ENCODE peak calls at places on chromosomes 11 and 22, in eight cellular contexts. Z is A549, F is uterus, D is RWPE1, Y is GM06990, W is GM20000, L is fibroblast of pulmonary artery, G is Calu3. Q is an unnamed sample.

GRCh38 chr22:30763815-30764686 is 69.4 kb downstream of the OSBP2 start:
- DNase-seq in W (peak), Z (peak), D (peak), F (peak), Y (no peak), G (peak), L (peak), Q (peak)

GRCh38 chr11:82810326-82810725 is 76.7 kb upstream of the FAM181B start:
- DNase-seq in Z (no peak), W (no peak), F (no peak), Y (no peak), L (no peak), D (no peak), G (no peak), Q (no peak)

GRCh38 chr11:73869234-73869949 is 7.3 kb downstream of the COA4 start:
- DNase-seq in F (no peak), W (no peak), G (no peak), Z (peak), L (no peak), D (no peak), Y (no peak), Q (no peak)

GRCh38 chr22:44438056-44438455 is 60.0 kb downstream of the RTL6 start:
- DNase-seq in Y (no peak), F (no peak), Z (no peak), D (no peak), L (no peak), W (no peak), G (no peak), Q (peak)

GRCh38 chr11:403021-403760 is 9.2 kb downstream of the PKP3 start:
- DNase-seq in D (no peak), G (no peak), F (no peak), W (no peak), Y (peak), Z (no peak), L (no peak), Q (no peak)

GRCh38 chr11:66443602-66444001 is 5.0 kb upstream of the MRPL11 start:
- DNase-seq in F (no peak), W (no peak), L (peak), G (no peak), Y (no peak), D (peak), Z (peak), Q (no peak)

GRCh38 chr22:44764373-44764772 is 12.0 kb downstream of the ARHGAP8 start:
- DNase-seq in D (no peak), Y (no peak), G (no peak), L (no peak), Z (no peak), F (no peak), W (no peak), Q (no peak)

GRCh38 chr11:30729187-30729713 is 143.1 kb upstream of the MPPED2 start:
- DNase-seq in G (no peak), L (no peak), F (no peak), W (no peak), D (no peak), Y (no peak), Z (no peak), Q (no peak)

GRCh38 chr22:23825246-23825905 is 13.4 kb downstream of the DERL3 start:
- DNase-seq in G (no peak), L (no peak), Y (no peak), W (no peak), F (no peak), D (no peak), Z (no peak), Q (no peak)

GRCh38 chr11:82046778-82047177 is 686.9 kb downstream of the FAM181B start:
- DNase-seq in Y (no peak), Z (no peak), D (no peak), W (no peak), F (no peak), L (peak), G (no peak), Q (no peak)

GRCh38 chr11:1749787-1750351 is 526 bp downstream of the IFITM10 start:
- DNase-seq in W (peak), D (peak), F (no peak), Z (no peak), Y (no peak), G (no peak), L (peak), Q (peak)

GRCh38 chr22:50535113-50535512 is 5.3 kb upstream of the TYMP start:
- DNase-seq in Z (no peak), L (no peak), Y (peak), W (no peak), D (no peak), F (no peak), G (no peak), Q (no peak)

GRCh38 chr22:24455751-24456426 is 28.5 kb downstream of the ADORA2A start:
- DNase-seq in Z (no peak), D (no peak), F (no peak), L (no peak), G (no peak), W (no peak), Y (no peak), Q (no peak)

GRCh38 chr22:49046546-49047305 is 780.9 kb downstream of the BRD1 start:
- DNase-seq in W (peak), L (no peak), F (peak), Y (no peak), G (peak), Z (peak), D (no peak), Q (peak)

GRCh38 chr11:93547028-93547427 is 3.8 kb upstream of the SMCO4 start:
- DNase-seq in F (no peak), W (no peak), Z (no peak), L (no peak), D (no peak), G (no peak), Y (no peak), Q (no peak)

GRCh38 chr11:350723-351255 is 18.5 kb upstream of the B4GALNT4 start:
- DNase-seq in F (peak), Y (peak), G (no peak), Z (no peak), D (no peak), L (no peak), W (no peak), Q (no peak)

GRCh38 chr11:125481531-125481930 is 14.5 kb downstream of the FEZ1 start:
- DNase-seq in D (no peak), L (no peak), Y (no peak), G (no peak), Z (no peak), F (no peak), W (no peak), Q (no peak)

GRCh38 chr11:133904818-133905515 is 51.8 kb downstream of the IGSF9B start:
- DNase-seq in Z (no peak), Y (no peak), L (no peak), D (no peak), G (no peak), F (no peak), W (no peak), Q (no peak)

GRCh38 chr22:31036671-31037550 is 44.2 kb upstream of the SMTN start:
- DNase-seq in Z (peak), W (no peak), G (peak), Y (no peak), F (peak), L (no peak), D (peak), Q (no peak)

GRCh38 chr22:44003776-44004460 is 20.2 kb upstream of the PARVB start:
- DNase-seq in W (no peak), D (no peak), Y (no peak), G (no peak), Z (no peak), L (no peak), F (no peak), Q (no peak)

GRCh38 chr22:23402275-23403151 is 177.6 kb downstream of the IGLL1 start:
- DNase-seq in W (peak), Y (peak), Z (peak), D (peak), F (no peak), L (peak), G (peak), Q (peak)

GRCh38 chr11:62757846-62758788 is 3.3 kb upstream of the POLR2G start:
- DNase-seq in W (no peak), F (no peak), G (no peak), D (no peak), L (no peak), Z (no peak), Y (no peak), Q (no peak)

GRCh38 chr11:120606116-120607010 is 94.8 kb downstream of the GRIK4 start:
- DNase-seq in Z (no peak), D (no peak), L (no peak), W (no peak), F (no peak), Y (no peak), G (no peak), Q (no peak)

GRCh38 chr22:42473484-42474193 is 41.4 kb upstream of the NFAM1 start:
- DNase-seq in L (peak), D (peak), G (peak), Z (peak), Y (no peak), F (no peak), W (peak), Q (peak)

GRCh38 chr11:115623021-115623451 is 118.8 kb upstream of the CADM1 start:
- DNase-seq in F (peak), L (peak), D (peak), G (no peak), W (no peak), Y (no peak), Z (peak), Q (no peak)

GRCh38 chr22:24325105-24325757 is 54.6 kb downstream of the SPECC1L start:
- DNase-seq in W (peak), L (peak), Y (peak), G (peak), F (no peak), Z (peak), D (peak), Q (peak)

DNA sequence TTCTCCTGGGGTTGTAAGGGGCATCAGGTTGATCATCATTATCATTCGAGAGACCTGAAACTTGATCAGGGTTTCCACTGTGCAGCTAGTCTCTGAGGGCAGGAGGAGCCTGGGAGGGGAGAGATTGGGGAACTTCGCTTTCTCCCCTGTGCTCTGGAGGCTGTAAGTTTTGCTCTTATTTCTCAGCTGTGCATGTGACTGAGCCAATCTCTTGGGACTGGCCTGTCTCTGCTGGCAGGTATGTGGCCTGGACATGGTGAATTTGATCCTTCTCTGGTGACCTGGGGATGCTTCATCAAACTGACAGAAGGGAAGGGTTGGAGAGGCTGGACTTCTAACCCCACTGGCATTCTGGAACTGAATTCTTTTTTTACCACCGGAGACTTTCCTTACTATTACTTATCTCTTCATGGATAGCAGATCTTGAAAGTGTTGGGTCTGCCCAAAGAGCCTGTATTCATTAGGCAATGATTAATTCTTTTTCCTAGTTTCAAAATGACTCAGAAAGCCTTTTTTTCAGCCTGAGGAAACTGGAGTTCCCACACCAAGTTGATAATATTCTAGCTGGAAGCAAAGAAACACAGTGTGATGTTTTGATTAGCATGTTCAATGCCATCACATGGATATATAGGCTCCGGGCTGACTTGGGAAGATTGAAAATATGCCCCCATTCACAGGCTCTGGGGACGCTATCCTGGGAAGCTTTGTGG is 36.5 kb downstream of the TSPAN18 start:
- DNase-seq in W (no peak), Y (no peak), Z (no peak), L (peak), D (no peak), G (no peak), F (peak), Q (no peak)
- TF ChIP-seq CTCF in W (no peak), Y (no peak), Z (no peak), L (no peak), D (no peak), G (no peak), F (no peak), Q (no peak)

DNA sequence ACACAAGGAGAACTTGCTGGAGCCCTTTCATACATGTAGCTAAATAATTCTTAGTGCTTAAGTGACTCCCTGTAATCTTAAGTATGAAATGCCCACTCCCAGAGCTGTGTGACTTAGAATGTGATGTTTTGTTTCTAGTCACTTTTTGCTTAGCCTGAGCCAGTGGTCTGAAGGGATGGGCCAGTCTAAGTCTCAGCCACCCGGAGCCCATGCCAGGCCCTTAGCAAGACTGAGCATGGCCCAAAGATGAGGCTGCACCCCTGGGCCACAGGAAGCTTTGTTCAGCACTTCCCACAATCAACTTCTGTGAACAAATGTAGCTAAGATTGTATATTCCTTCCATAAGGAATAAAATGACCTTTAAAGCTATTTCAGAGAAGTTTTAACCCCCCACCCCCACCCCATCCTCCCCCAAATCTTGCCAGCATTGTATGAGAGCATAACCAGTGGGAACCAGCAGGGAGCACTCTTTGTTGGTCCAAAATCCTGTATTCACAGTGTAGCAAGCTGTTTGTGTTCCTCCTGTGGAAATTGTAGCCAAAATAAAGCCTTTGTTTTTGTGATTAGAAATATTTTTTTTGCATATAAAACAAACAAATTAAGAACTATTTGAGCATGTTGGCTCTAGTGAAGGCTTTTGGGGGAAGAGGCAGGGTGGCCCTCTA is 73.8 kb upstream of the GAL start:
- DNase-seq in D (no peak), Z (peak), G (no peak), Y (no peak), F (no peak), L (peak), W (no peak), Q (no peak)
- TF ChIP-seq CTCF in D (no peak), Z (no peak), G (no peak), Y (no peak), F (no peak), L (peak), W (no peak), Q (no peak)

GRCh38 chr11:86713552-86713951 is 41.1 kb upstream of the ME3 start:
- DNase-seq in D (no peak), L (no peak), Z (no peak), Y (no peak), F (no peak), W (no peak), G (no peak), Q (no peak)

GRCh38 chr11:86717817-86718501 is 45.5 kb upstream of the ME3 start:
- DNase-seq in Z (peak), L (no peak), W (no peak), F (no peak), G (no peak), Y (no peak), D (no peak), Q (no peak)

GRCh38 chr11:86718999-86719398 is 46.6 kb upstream of the ME3 start:
- DNase-seq in F (no peak), W (no peak), L (no peak), Z (no peak), D (no peak), G (no peak), Y (no peak), Q (no peak)

GRCh38 chr11:86718553-86718952 is 46.1 kb upstream of the ME3 start:
- DNase-seq in Y (no peak), W (no peak), D (no peak), Z (no peak), L (no peak), G (no peak), F (no peak), Q (no peak)

GRCh38 chr11:86715611-86716010 is 43.2 kb upstream of the ME3 start:
- DNase-seq in Z (no peak), Y (no peak), G (no peak), D (no peak), W (no peak), F (no peak), L (no peak), Q (no peak)
- TF ChIP-seq CTCF in Z (no peak), Y (no peak), G (no peak), D (no peak), W (no peak), F (no peak), L (no peak), Q (no peak)

GRCh38 chr11:108871152-108871551 is 206.3 kb downstream of the DDX10 start:
- DNase-seq in F (peak), L (peak), Y (no peak), W (peak), Z (peak), G (peak), D (no peak), Q (peak)
- TF ChIP-seq CTCF in F (peak), L (peak), Y (peak), W (no peak), Z (peak), G (no peak), D (peak), Q (peak)

GRCh38 chr11:131217313-131218297 is 152.8 kb upstream of the NTM start:
- DNase-seq in Z (peak), F (no peak), W (peak), L (no peak), Y (no peak), G (no peak), D (no peak), Q (no peak)
- TF ChIP-seq CTCF in Z (peak), F (no peak), W (peak), L (no peak), Y (peak), G (no peak), D (no peak), Q (peak)

GRCh38 chr11:111637885-111638284 is 35.6 kb downstream of the SIK2 start:
- DNase-seq in Y (peak), G (no peak), D (no peak), W (peak), Z (no peak), L (no peak), F (no peak), Q (peak)
- TF ChIP-seq CTCF in Y (no peak), G (no peak), D (no peak), W (no peak), Z (no peak), L (no peak), F (no peak), Q (no peak)

GRCh38 chr11:13962562-13963168 is at the start of gene SPON1:
- DNase-seq in F (peak), G (no peak), W (peak), D (no peak), L (peak), Z (no peak), Y (peak), Q (peak)

GRCh38 chr11:13964771-13965074 is 2.2 kb downstream of the SPON1 start:
- DNase-seq in F (no peak), Z (no peak), L (no peak), G (no peak), W (no peak), D (no peak), Y (no peak), Q (no peak)

GRCh38 chr11:13965337-13965736 is 2.8 kb downstream of the SPON1 start:
- DNase-seq in W (no peak), Z (no peak), D (no peak), L (no peak), F (no peak), G (peak), Y (no peak), Q (peak)

GRCh38 chr11:13963169-13963948 is 836 bp downstream of the SPON1 start:
- DNase-seq in G (no peak), Y (peak), F (peak), D (no peak), Z (no peak), W (peak), L (no peak), Q (peak)

DNA sequence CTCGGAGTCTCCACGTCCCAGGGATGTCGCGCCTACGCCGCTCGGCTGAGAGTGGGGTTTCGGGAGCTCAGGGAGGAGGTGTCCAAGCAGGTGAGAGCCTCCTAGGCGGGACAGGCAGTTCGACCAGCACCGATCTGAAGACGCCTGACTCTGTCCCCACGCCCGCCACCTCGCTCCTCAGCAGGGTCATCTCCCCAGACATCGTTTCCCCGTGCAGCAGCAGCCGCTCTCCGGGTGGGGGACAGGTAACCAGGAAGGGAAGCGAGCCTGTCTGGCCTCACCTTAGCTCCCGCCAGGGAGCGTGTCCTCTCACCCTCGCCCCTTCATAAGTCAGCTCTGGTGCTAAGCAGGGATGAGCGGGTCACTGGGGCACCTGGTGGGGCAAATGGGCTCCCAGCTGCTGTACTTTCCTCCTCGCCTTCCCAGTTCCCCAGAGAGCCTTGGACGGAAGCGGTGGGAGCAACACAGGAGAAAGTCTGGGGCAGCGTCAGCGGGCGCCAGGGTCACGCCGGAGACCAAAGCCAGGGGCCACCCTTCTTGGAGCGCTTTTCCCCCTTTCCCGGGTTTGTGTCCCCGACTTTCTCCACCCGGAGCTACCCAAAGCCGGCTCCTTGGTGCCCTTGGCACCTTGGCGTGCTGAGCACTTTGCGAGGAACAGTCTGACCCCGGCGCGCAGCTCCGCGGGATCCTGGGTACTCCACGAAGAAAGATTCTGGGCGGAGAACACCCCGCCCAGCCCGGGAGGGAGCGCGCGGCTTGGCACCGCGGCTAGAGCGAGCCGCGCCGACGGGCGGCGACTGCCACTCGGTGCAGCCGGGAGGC is 1.6 kb downstream of the SPON1 start:
- DNase-seq in F (peak), D (peak), W (peak), Y (peak), G (peak), Z (no peak), L (no peak), Q (peak)
- TF ChIP-seq CTCF in F (no peak), D (no peak), W (no peak), Y (no peak), G (no peak), Z (no peak), L (no peak), Q (no peak)